ENCODE peak calls at places on chromosomes 12 and 14, in eight cellular contexts. H is GM23338, C is psoas muscle, T is AG04450, Q is GM12865, B is cardiac fibroblast, S is fibroblast of mammary gland, Y is ascending aorta. E is an unnamed sample.

GRCh38 chr14:105211758-105212089 is 30.6 kb upstream of the NUDT14 start:
- DNase-seq in H (no peak), C (no peak), T (no peak), Q (no peak), B (no peak), S (no peak), Y (no peak), E (no peak)

GRCh38 chr14:59481407-59482119 is 2.6 kb downstream of the L3HYPDH start:
- DNase-seq in H (no peak), C (no peak), T (no peak), Q (no peak), B (peak), S (peak), Y (no peak), E (peak)

GRCh38 chr14:50354527-50354926 is 42.2 kb downstream of the CDKL1 start:
- DNase-seq in H (no peak), C (no peak), T (no peak), Q (no peak), B (peak), S (no peak), Y (no peak), E (no peak)

GRCh38 chr14:64970776-64971451 is 1.2 kb downstream of the RAB15 start:
- DNase-seq in H (peak), C (no peak), T (no peak), Q (no peak), B (no peak), S (no peak), Y (no peak), E (peak)

GRCh38 chr12:110546339-110546738 is 36.8 kb downstream of the PPTC7 start:
- DNase-seq in H (no peak), C (no peak), T (peak), Q (no peak), B (peak), S (peak), Y (no peak), E (peak)

GRCh38 chr14:94381149-94382030 is 7.0 kb downstream of the SERPINA1 start:
- DNase-seq in H (no peak), C (no peak), T (no peak), Q (no peak), B (no peak), S (no peak), Y (peak), E (no peak)

GRCh38 chr12:26936559-26937442 is 980 bp downstream of the INTS13 start:
- DNase-seq in H (no peak), C (no peak), T (no peak), Q (peak), B (no peak), S (no peak), Y (no peak), E (no peak)

GRCh38 chr14:52701223-52701622 is 5.8 kb upstream of the PSMC6 start:
- DNase-seq in H (no peak), C (no peak), T (no peak), Q (no peak), B (peak), S (peak), Y (no peak), E (no peak)

GRCh38 chr14:58533417-58533816 is 104.3 kb upstream of the DACT1 start:
- DNase-seq in H (no peak), C (no peak), T (no peak), Q (no peak), B (peak), S (peak), Y (no peak), E (no peak)

GRCh38 chr12:108839890-108840230 is 17.5 kb downstream of the SSH1 start:
- DNase-seq in H (no peak), C (no peak), T (no peak), Q (no peak), B (no peak), S (peak), Y (no peak), E (no peak)

GRCh38 chr14:90495357-90496276 is 98.8 kb downstream of the CALM1 start:
- DNase-seq in H (peak), C (no peak), T (peak), Q (peak), B (peak), S (peak), Y (no peak), E (peak)

GRCh38 chr14:46451800-46452199 is 199.8 kb downstream of the RPL10L start:
- DNase-seq in H (no peak), C (no peak), T (no peak), Q (no peak), B (no peak), S (no peak), Y (no peak), E (no peak)

GRCh38 chr14:92692822-92693226 is 55.6 kb downstream of the LGMN start:
- DNase-seq in H (no peak), C (peak), T (no peak), Q (no peak), B (peak), S (peak), Y (peak), E (no peak)

GRCh38 chr14:91175296-91175695 is 61.4 kb downstream of the DGLUCY start:
- DNase-seq in H (no peak), C (no peak), T (no peak), Q (no peak), B (no peak), S (no peak), Y (no peak), E (no peak)

GRCh38 chr12:124919646-124920352 is 5.3 kb upstream of the UBC start:
- DNase-seq in H (no peak), C (no peak), T (no peak), Q (peak), B (peak), S (peak), Y (no peak), E (no peak)

GRCh38 chr12:76318773-76319594 is 29.2 kb downstream of the BBS10 start:
- DNase-seq in H (no peak), C (no peak), T (no peak), Q (no peak), B (no peak), S (no peak), Y (no peak), E (no peak)

GRCh38 chr12:125340791-125341190 is 275.6 kb downstream of the AACS start:
- DNase-seq in H (no peak), C (no peak), T (no peak), Q (no peak), B (peak), S (peak), Y (peak), E (peak)

GRCh38 chr12:24798335-24798734 is 150.6 kb downstream of the BCAT1 start:
- DNase-seq in H (no peak), C (no peak), T (no peak), Q (peak), B (no peak), S (no peak), Y (no peak), E (no peak)
- H3K4me3 ChIP-seq in H (no peak), C (no peak), T (no peak), Q (no peak), B (no peak), S (no peak), Y (no peak), E (no peak)

GRCh38 chr12:105967038-105967776 is 171.5 kb downstream of the NUAK1 start:
- DNase-seq in H (no peak), C (no peak), T (no peak), Q (no peak), B (peak), S (no peak), Y (no peak), E (no peak)

GRCh38 chr12:105975351-105975750 is 163.4 kb downstream of the NUAK1 start:
- DNase-seq in H (no peak), C (no peak), T (no peak), Q (no peak), B (no peak), S (no peak), Y (no peak), E (no peak)

GRCh38 chr12:105974738-105975137 is 164.0 kb downstream of the NUAK1 start:
- DNase-seq in H (no peak), C (no peak), T (no peak), Q (no peak), B (no peak), S (no peak), Y (no peak), E (no peak)

GRCh38 chr12:105968025-105968424 is 170.7 kb downstream of the NUAK1 start:
- DNase-seq in H (no peak), C (no peak), T (no peak), Q (no peak), B (no peak), S (no peak), Y (no peak), E (no peak)

DNA sequence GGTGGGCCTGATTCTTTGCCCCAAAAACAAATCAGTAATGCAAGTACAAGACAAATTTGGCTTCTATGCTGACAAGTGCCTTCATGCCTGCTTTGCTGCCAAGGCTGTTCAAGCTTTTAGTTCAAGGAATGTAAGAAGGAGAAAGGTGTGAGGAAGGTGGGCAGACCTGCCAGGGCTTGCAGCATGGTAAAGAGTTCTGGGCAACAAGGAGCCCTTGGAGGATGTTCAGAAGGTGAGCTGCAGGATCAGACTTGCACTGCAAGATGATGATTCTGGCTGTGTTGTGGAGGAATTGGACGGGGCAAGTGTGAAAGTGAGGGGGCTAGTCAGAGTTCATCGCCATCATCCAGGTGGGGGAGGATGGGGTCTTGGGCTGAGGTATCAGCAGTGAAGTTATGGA is 167.9 kb downstream of the NUAK1 start:
- DNase-seq in H (no peak), C (no peak), T (no peak), Q (no peak), B (no peak), S (no peak), Y (no peak), E (no peak)
- H3K4me3 ChIP-seq in H (no peak), C (no peak), T (no peak), Q (no peak), B (no peak), S (no peak), Y (no peak), E (no peak)

GRCh38 chr12:546265-546919 is 86.7 kb downstream of the B4GALNT3 start:
- DNase-seq in H (peak), C (no peak), T (no peak), Q (no peak), B (no peak), S (no peak), Y (no peak), E (no peak)
- H3K4me3 ChIP-seq in H (peak), C (peak), T (no peak), Q (no peak), B (no peak), S (no peak), Y (no peak), E (no peak)

GRCh38 chr12:52011602-52012214 is 5.0 kb downstream of the TAMALIN start:
- DNase-seq in H (no peak), C (no peak), T (no peak), Q (no peak), B (no peak), S (no peak), Y (no peak), E (no peak)

GRCh38 chr12:52010152-52010622 is 3.4 kb downstream of the TAMALIN start:
- DNase-seq in H (peak), C (peak), T (peak), Q (no peak), B (peak), S (peak), Y (peak), E (peak)

GRCh38 chr12:52013626-52014310 is 7.0 kb downstream of the TAMALIN start:
- DNase-seq in H (peak), C (no peak), T (no peak), Q (no peak), B (no peak), S (no peak), Y (no peak), E (no peak)

GRCh38 chr12:52009081-52009751 is 2.5 kb downstream of the TAMALIN start:
- DNase-seq in H (no peak), C (no peak), T (no peak), Q (no peak), B (no peak), S (no peak), Y (no peak), E (no peak)

GRCh38 chr12:52010692-52011601 is 4.2 kb downstream of the TAMALIN start:
- DNase-seq in H (no peak), C (no peak), T (no peak), Q (no peak), B (no peak), S (no peak), Y (no peak), E (no peak)
- H3K4me3 ChIP-seq in H (peak), C (peak), T (peak), Q (no peak), B (peak), S (peak), Y (no peak), E (peak)

GRCh38 chr12:45259732-45260480 is 44.0 kb downstream of the ANO6 start:
- DNase-seq in H (no peak), C (no peak), T (no peak), Q (no peak), B (peak), S (peak), Y (no peak), E (peak)
- H3K4me3 ChIP-seq in H (no peak), C (no peak), T (no peak), Q (no peak), B (no peak), S (no peak), Y (no peak), E (no peak)

GRCh38 chr14:75259946-75260545 is 18.6 kb upstream of the FOS start:
- DNase-seq in H (no peak), C (no peak), T (no peak), Q (no peak), B (no peak), S (no peak), Y (no peak), E (no peak)

GRCh38 chr14:75257241-75257640 is 21.4 kb upstream of the FOS start:
- DNase-seq in H (no peak), C (no peak), T (no peak), Q (no peak), B (peak), S (peak), Y (no peak), E (no peak)

GRCh38 chr14:75259510-75259855 is 19.1 kb upstream of the FOS start:
- DNase-seq in H (peak), C (no peak), T (no peak), Q (no peak), B (peak), S (peak), Y (no peak), E (no peak)

GRCh38 chr14:75258079-75258802 is 20.4 kb upstream of the FOS start:
- DNase-seq in H (no peak), C (peak), T (no peak), Q (no peak), B (peak), S (peak), Y (peak), E (no peak)

GRCh38 chr14:75258803-75259509 is 19.7 kb upstream of the FOS start:
- DNase-seq in H (peak), C (peak), T (peak), Q (peak), B (peak), S (peak), Y (peak), E (peak)
- H3K4me3 ChIP-seq in H (peak), C (peak), T (peak), Q (peak), B (peak), S (peak), Y (peak), E (peak)

DNA sequence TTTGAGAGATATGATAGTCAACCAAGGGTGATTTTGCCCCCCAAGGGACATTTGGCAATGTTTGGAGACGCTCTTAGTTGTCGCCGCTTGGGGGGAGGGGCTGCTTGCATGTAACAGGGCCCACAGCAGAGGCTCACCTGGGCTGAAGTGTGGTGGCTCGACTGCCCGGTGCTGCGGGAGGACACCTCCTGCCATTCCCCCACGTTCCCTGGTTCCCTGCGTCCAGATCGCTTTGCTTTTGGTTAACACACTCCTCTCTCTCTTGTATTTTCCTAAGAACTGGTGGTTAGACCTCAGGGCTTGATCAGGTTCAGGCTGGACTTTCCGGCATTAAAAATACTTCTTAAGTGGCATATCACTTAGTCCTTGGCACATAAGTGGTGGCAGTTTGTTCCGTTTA is 18.9 kb downstream of the PPP2R5C start:
- DNase-seq in H (peak), C (no peak), T (no peak), Q (no peak), B (no peak), S (no peak), Y (no peak), E (no peak)
- H3K4me3 ChIP-seq in H (peak), C (no peak), T (no peak), Q (no peak), B (no peak), S (no peak), Y (no peak), E (no peak)

GRCh38 chr14:81323621-81324400 is 76.3 kb downstream of the STON2 start:
- DNase-seq in H (peak), C (no peak), T (no peak), Q (no peak), B (no peak), S (no peak), Y (no peak), E (no peak)
- H3K4me3 ChIP-seq in H (peak), C (no peak), T (no peak), Q (no peak), B (no peak), S (no peak), Y (no peak), E (no peak)

GRCh38 chr14:101853455-101854018 is 92.0 kb downstream of the PPP2R5C start:
- DNase-seq in H (no peak), C (no peak), T (no peak), Q (no peak), B (no peak), S (no peak), Y (no peak), E (no peak)

GRCh38 chr14:101851716-101852395 is 90.3 kb downstream of the PPP2R5C start:
- DNase-seq in H (no peak), C (no peak), T (no peak), Q (no peak), B (no peak), S (no peak), Y (no peak), E (no peak)

GRCh38 chr14:101851183-101851582 is 89.7 kb downstream of the PPP2R5C start:
- DNase-seq in H (no peak), C (no peak), T (no peak), Q (no peak), B (no peak), S (no peak), Y (no peak), E (no peak)

GRCh38 chr14:101854366-101854765 is 92.9 kb downstream of the PPP2R5C start:
- DNase-seq in H (no peak), C (no peak), T (no peak), Q (no peak), B (no peak), S (no peak), Y (no peak), E (no peak)

GRCh38 chr14:101852785-101853184 is 91.3 kb downstream of the PPP2R5C start:
- DNase-seq in H (no peak), C (no peak), T (no peak), Q (no peak), B (no peak), S (no peak), Y (no peak), E (no peak)
- H3K4me3 ChIP-seq in H (no peak), C (no peak), T (no peak), Q (no peak), B (no peak), S (no peak), Y (no peak), E (no peak)